ENCODE peak calls at places on chromosome 1, in eight cellular contexts. D is sigmoid colon, I is prostate gland, O is ascending aorta, B is endodermal cell, G is HAP-1, S is GM23338, M is tibial artery. T is an unnamed sample.

GRCh38 chr1:187451238-187451637 is 622.5 kb downstream of the PLA2G4A start:
- DNase-seq in D (no peak), I (no peak), O (no peak), B (no peak), G (no peak), S (no peak), M (no peak), T (no peak)

GRCh38 chr1:77639056-77639455 is 43.4 kb downstream of the ZZZ3 start:
- DNase-seq in D (no peak), I (no peak), O (no peak), B (no peak), G (no peak), S (no peak), M (no peak), T (no peak)

GRCh38 chr1:221611930-221612777 is 129.7 kb downstream of the DUSP10 start:
- DNase-seq in D (peak; percentile 86), I (peak; percentile 20), O (peak; percentile 64), B (peak; percentile 59), G (no peak), S (no peak), M (peak; percentile 63), T (peak; percentile 17)

GRCh38 chr1:19757641-19758040 is 42.1 kb downstream of the TMCO4 start:
- DNase-seq in D (no peak), I (no peak), O (no peak), B (no peak), G (no peak), S (no peak), M (no peak), T (no peak)

GRCh38 chr1:162304736-162305135 is 71.9 kb downstream of the SPATA46 start:
- DNase-seq in D (no peak), I (no peak), O (no peak), B (no peak), G (no peak), S (no peak), M (no peak), T (no peak)

GRCh38 chr1:7703321-7704213 is 67.5 kb upstream of the VAMP3 start:
- DNase-seq in D (no peak), I (no peak), O (no peak), B (peak; percentile 85), G (peak; percentile 60), S (peak; percentile 82), M (no peak), T (peak; percentile 22)

GRCh38 chr1:54738244-54738643 is 22.6 kb downstream of the TTC4 start:
- DNase-seq in D (no peak), I (no peak), O (peak; percentile 16), B (no peak), G (no peak), S (no peak), M (no peak), T (no peak)

GRCh38 chr1:223706077-223706988 is 6.0 kb upstream of the CAPN2 start:
- DNase-seq in D (no peak), I (no peak), O (peak; percentile 62), B (peak; percentile 51), G (peak; percentile 38), S (no peak), M (no peak), T (no peak)

GRCh38 chr1:215277537-215277936 is 195.0 kb downstream of the KCNK2 start:
- DNase-seq in D (no peak), I (no peak), O (no peak), B (no peak), G (no peak), S (no peak), M (no peak), T (no peak)

GRCh38 chr1:71339238-71339637 is 258.4 kb upstream of the ZRANB2 start:
- DNase-seq in D (no peak), I (no peak), O (no peak), B (no peak), G (no peak), S (peak; percentile 46), M (no peak), T (no peak)

GRCh38 chr1:100496896-100497295 is 41.0 kb upstream of the GPR88 start:
- DNase-seq in D (no peak), I (no peak), O (no peak), B (no peak), G (no peak), S (no peak), M (no peak), T (no peak)

GRCh38 chr1:194117582-194117981 is 931.2 kb upstream of the B3GALT2 start:
- DNase-seq in D (peak; percentile 52), I (no peak), O (no peak), B (peak; percentile 89), G (peak; percentile 51), S (peak; percentile 86), M (no peak), T (no peak)

GRCh38 chr1:227900571-227901051 is 47.1 kb downstream of the WNT9A start:
- DNase-seq in D (peak; percentile 48), I (no peak), O (peak; percentile 50), B (peak; percentile 29), G (no peak), S (no peak), M (peak; percentile 14), T (no peak)

GRCh38 chr1:33660244-33660643 is 187.8 kb downstream of the ZSCAN20 start:
- DNase-seq in D (no peak), I (peak; percentile 79), O (no peak), B (no peak), G (no peak), S (no peak), M (no peak), T (no peak)

GRCh38 chr1:97090725-97091124 is 369.1 kb downstream of the PTBP2 start:
- DNase-seq in D (no peak), I (no peak), O (no peak), B (no peak), G (no peak), S (no peak), M (no peak), T (no peak)

GRCh38 chr1:223683586-223684487 is 18.3 kb upstream of the CAPN8 start:
- DNase-seq in D (no peak), I (peak; percentile 67), O (no peak), B (peak; percentile 91), G (peak; percentile 85), S (peak; percentile 84), M (no peak), T (peak; percentile 50)

GRCh38 chr1:41378222-41378621 is 17.0 kb downstream of the FOXO6 start:
- DNase-seq in D (peak; percentile 59), I (no peak), O (no peak), B (no peak), G (no peak), S (no peak), M (no peak), T (no peak)
- H3K27me3 ChIP-seq in D (no peaks in the 10 kb centered on the region), I (no peaks in the 10 kb centered on the region), O (no peaks in the 10 kb centered on the region), B (peaks cover 40% of the 10 kb centered on the region), G (no peaks in the 10 kb centered on the region), S (peaks cover 38% of the 10 kb centered on the region), M (peaks cover 1% of the 10 kb centered on the region), T (no peaks in the 10 kb centered on the region)

DNA sequence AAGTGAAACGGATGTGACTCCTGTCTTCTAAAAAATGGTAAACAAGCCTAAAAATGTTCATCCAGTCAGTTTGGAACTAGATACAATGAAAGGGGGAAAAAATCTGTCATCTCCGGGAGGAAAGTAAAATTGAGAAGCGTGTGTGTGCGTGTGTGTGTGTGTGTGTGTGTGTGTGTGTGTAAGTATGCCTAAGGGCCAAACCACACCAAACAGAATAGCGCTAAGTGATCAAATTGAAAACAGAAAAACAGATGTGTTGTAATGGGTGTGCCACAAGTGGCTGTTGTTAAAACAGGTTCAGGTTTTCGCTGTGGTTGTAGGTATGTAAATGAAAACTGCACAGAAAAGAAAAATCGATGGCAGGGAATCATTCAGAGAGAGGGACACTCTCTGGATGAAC is 106.7 kb downstream of the RNF220 start:
- DNase-seq in D (no peak), I (no peak), O (no peak), B (no peak), G (no peak), S (no peak), M (no peak), T (no peak)
- H3K27me3 ChIP-seq in D (peaks cover 29% of the 10 kb centered on the region), I (peaks cover 3% of the 10 kb centered on the region), O (no peaks in the 10 kb centered on the region), B (peaks cover 86% of the 10 kb centered on the region), G (no peaks in the 10 kb centered on the region), S (no peaks in the 10 kb centered on the region), M (peaks cover 60% of the 10 kb centered on the region), T (no peaks in the 10 kb centered on the region)

DNA sequence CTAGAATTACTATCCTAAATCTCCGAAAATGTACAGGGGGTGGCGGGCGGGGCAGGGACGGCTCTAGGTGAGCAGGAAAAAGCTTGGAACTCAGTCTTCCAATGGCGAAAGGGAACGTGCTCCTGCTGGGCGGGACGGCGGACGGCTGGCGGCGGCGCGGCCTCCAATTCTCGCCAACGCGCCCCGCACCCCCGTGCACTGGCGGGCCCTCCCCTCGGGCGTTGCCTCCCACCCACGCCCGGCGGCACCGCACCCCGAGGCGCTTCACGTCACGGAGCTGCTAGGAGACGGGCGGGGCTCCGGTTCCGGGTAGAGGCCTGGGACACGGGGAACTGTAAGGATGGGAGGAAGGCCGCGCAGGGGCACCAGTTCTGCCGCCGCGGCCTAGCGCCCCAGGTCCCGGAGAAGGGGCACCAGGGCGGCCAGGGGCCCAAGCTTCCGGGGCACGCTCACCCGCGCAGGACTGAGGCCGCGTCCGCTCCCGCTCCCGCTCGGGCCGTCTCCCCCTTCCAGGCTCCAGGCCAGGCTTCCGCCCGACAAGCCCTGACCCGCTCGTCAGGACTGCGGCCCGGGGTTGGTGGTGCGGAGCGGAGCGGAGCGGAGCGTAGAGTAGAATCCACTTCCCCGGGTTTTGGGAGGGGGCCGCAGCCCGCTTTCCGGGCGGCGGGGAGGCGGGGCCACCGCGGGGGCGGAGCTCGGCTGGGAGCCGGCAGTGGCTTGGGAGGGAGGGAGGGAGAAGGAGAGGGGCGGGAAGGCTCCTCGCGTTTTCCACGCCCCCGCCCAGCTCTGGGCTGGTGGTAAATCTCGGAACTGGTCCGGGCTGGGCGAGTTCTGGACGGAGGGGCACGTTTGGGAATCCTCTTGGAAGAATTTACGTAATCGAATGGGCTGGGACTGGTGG is at the start of gene DDX59:
- DNase-seq in D (peak; percentile 98), I (peak; percentile 94), O (peak; percentile 98), B (peak; percentile 99), G (peak; percentile 97), S (peak; percentile 98), M (peak; percentile 96), T (peak; percentile 95)
- H3K27me3 ChIP-seq in D (no peaks in the 10 kb centered on the region), I (no peaks in the 10 kb centered on the region), O (no peaks in the 10 kb centered on the region), B (no peaks in the 10 kb centered on the region), G (no peaks in the 10 kb centered on the region), S (no peaks in the 10 kb centered on the region), M (no peaks in the 10 kb centered on the region), T (no peaks in the 10 kb centered on the region)

GRCh38 chr1:37872692-37873091 is 13.3 kb upstream of the MTF1 start:
- DNase-seq in D (no peak), I (no peak), O (no peak), B (no peak), G (no peak), S (no peak), M (no peak), T (no peak)
- H3K27me3 ChIP-seq in D (no peaks in the 10 kb centered on the region), I (no peaks in the 10 kb centered on the region), O (no peaks in the 10 kb centered on the region), B (no peaks in the 10 kb centered on the region), G (no peaks in the 10 kb centered on the region), S (no peaks in the 10 kb centered on the region), M (no peaks in the 10 kb centered on the region), T (no peaks in the 10 kb centered on the region)

T was measured in pancreas.